ENCODE peak calls at places on chromosomes 11 and 22, in six cellular contexts. One of them, this sample, is unnamed.

GRCh38 chr11:72578541-72578940 is 95.7 kb downstream of the PDE2A start:
- DNase-seq in ELF-1: no peak
- DNase-seq in neuronal stem cell: no peak
- DNase-seq in IMR-90: no peak
- DNase-seq in mucosa of gallbladder: no peak
- DNase-seq in vagina: no peak
- DNase-seq in this sample: no peak

GRCh38 chr11:20668844-20669832 is at the start of gene NELL1:
- DNase-seq in mucosa of gallbladder: no peak
- DNase-seq in vagina: no peak
- DNase-seq in IMR-90: no peak
- DNase-seq in neuronal stem cell: no peak
- DNase-seq in ELF-1: peak
- DNase-seq in this sample: no peak

GRCh38 chr22:37167981-37168647 is 18.4 kb upstream of the IL2RB start:
- DNase-seq in IMR-90: no peak
- DNase-seq in ELF-1: no peak
- DNase-seq in vagina: no peak
- DNase-seq in neuronal stem cell: no peak
- DNase-seq in mucosa of gallbladder: no peak
- DNase-seq in this sample: no peak

GRCh38 chr11:78138281-78138680 is 1.1 kb downstream of the ALG8 start:
- DNase-seq in neuronal stem cell: no peak
- DNase-seq in vagina: no peak
- DNase-seq in mucosa of gallbladder: no peak
- DNase-seq in IMR-90: peak
- DNase-seq in ELF-1: no peak
- DNase-seq in this sample: peak

GRCh38 chr11:1765871-1766718 is 2.4 kb upstream of the CTSD start:
- DNase-seq in ELF-1: peak
- DNase-seq in IMR-90: no peak
- DNase-seq in neuronal stem cell: no peak
- DNase-seq in vagina: no peak
- DNase-seq in mucosa of gallbladder: no peak
- DNase-seq in this sample: no peak

GRCh38 chr11:57474017-57474750 is 13.9 kb downstream of the RTN4RL2 start:
- DNase-seq in mucosa of gallbladder: no peak
- DNase-seq in IMR-90: peak
- DNase-seq in neuronal stem cell: no peak
- DNase-seq in ELF-1: no peak
- DNase-seq in vagina: no peak
- DNase-seq in this sample: no peak

GRCh38 chr11:79594839-79595238 is 154.0 kb upstream of the TENM4 start:
- DNase-seq in mucosa of gallbladder: no peak
- DNase-seq in ELF-1: no peak
- DNase-seq in neuronal stem cell: no peak
- DNase-seq in IMR-90: no peak
- DNase-seq in vagina: no peak
- DNase-seq in this sample: no peak

GRCh38 chr11:68584097-68584496 is 100.2 kb upstream of the GAL start:
- DNase-seq in IMR-90: peak
- DNase-seq in ELF-1: peak
- DNase-seq in mucosa of gallbladder: peak
- DNase-seq in neuronal stem cell: peak
- DNase-seq in vagina: no peak
- DNase-seq in this sample: peak

GRCh38 chr11:129023968-129024676 is 81.5 kb upstream of the TP53AIP1 start:
- DNase-seq in neuronal stem cell: peak
- DNase-seq in ELF-1: peak
- DNase-seq in IMR-90: peak
- DNase-seq in vagina: no peak
- DNase-seq in mucosa of gallbladder: peak
- DNase-seq in this sample: no peak

GRCh38 chr11:22432331-22433065 is 94.3 kb downstream of the SLC17A6 start:
- DNase-seq in IMR-90: peak
- DNase-seq in ELF-1: peak
- DNase-seq in neuronal stem cell: peak
- DNase-seq in mucosa of gallbladder: peak
- DNase-seq in vagina: no peak
- DNase-seq in this sample: no peak

GRCh38 chr11:18720086-18720810 is 5.7 kb downstream of the IGSF22 start:
- DNase-seq in vagina: no peak
- DNase-seq in ELF-1: no peak
- DNase-seq in neuronal stem cell: no peak
- DNase-seq in mucosa of gallbladder: no peak
- DNase-seq in IMR-90: peak
- DNase-seq in this sample: peak

GRCh38 chr11:32267679-32268187 is 167.6 kb downstream of the WT1 start:
- DNase-seq in ELF-1: no peak
- DNase-seq in neuronal stem cell: no peak
- DNase-seq in vagina: no peak
- DNase-seq in mucosa of gallbladder: no peak
- DNase-seq in IMR-90: no peak
- DNase-seq in this sample: no peak

GRCh38 chr22:23243859-23244689 is 63.8 kb downstream of the BCR start:
- DNase-seq in mucosa of gallbladder: no peak
- DNase-seq in ELF-1: no peak
- DNase-seq in vagina: no peak
- DNase-seq in neuronal stem cell: no peak
- DNase-seq in IMR-90: no peak
- DNase-seq in this sample: no peak

This sample was measured in EH.